ENCODE peak calls at places on chromosomes 11 and 22, in eight cellular contexts. One of them, this sample, is unnamed.

GRCh38 chr11:110991621-110992355 is 253.7 kb upstream of the POU2AF2 start:
- DNase-seq in adrenal gland: no peak
- DNase-seq in A549: no peak
- DNase-seq in NCI-H524 treated with DMSO at 0.1 percent for 48 hours: no peak
- DNase-seq in activated T-helper 2 cell treated with anti-CD3 and anti-CD28 coated beads, Interferon-gamma antibody, Interleukin-2, Interleukin-4, amounts not matched to agents 10 μg/mL and 5 μg/mL and 100 μg/mL, durations not matched to agents 14 hours and 24 hours and 36 hours: no peak
- DNase-seq in activated T-helper 1 cell treated with anti-CD3 and anti-CD28 coated beads, Interleukin-12 subunit alpha, Interleukin-12 subunit beta, Interleukin-2, Interleukin-4 antibody, amounts not matched to agents 30 ng/mL and 10 ng/mL and 1 ng/mL, durations not matched to agents 14 hours and 24 hours and 36 hours: no peak
- DNase-seq in mesenchymal stem cell: peak
- DNase-seq in effector CD4-positive, alpha-beta T cell: no peak
- DNase-seq in this sample: peak

GRCh38 chr22:50544078-50544745 is 1.5 kb upstream of the KLHDC7B start:
- DNase-seq in adrenal gland: peak
- DNase-seq in A549: peak
- DNase-seq in NCI-H524 treated with DMSO at 0.1 percent for 48 hours: no peak
- DNase-seq in activated T-helper 2 cell treated with anti-CD3 and anti-CD28 coated beads, Interferon-gamma antibody, Interleukin-2, Interleukin-4, amounts not matched to agents 10 μg/mL and 5 μg/mL and 100 μg/mL, durations not matched to agents 14 hours and 24 hours and 36 hours: peak
- DNase-seq in activated T-helper 1 cell treated with anti-CD3 and anti-CD28 coated beads, Interleukin-12 subunit alpha, Interleukin-12 subunit beta, Interleukin-2, Interleukin-4 antibody, amounts not matched to agents 30 ng/mL and 10 ng/mL and 1 ng/mL, durations not matched to agents 14 hours and 24 hours and 36 hours: peak
- DNase-seq in mesenchymal stem cell: peak
- DNase-seq in effector CD4-positive, alpha-beta T cell: peak
- DNase-seq in this sample: peak

GRCh38 chr22:29702025-29702930 is 17.5 kb upstream of the CABP7 start:
- DNase-seq in adrenal gland: no peak
- DNase-seq in A549: peak
- DNase-seq in NCI-H524 treated with DMSO at 0.1 percent for 48 hours: peak
- DNase-seq in activated T-helper 2 cell treated with anti-CD3 and anti-CD28 coated beads, Interferon-gamma antibody, Interleukin-2, Interleukin-4, amounts not matched to agents 10 μg/mL and 5 μg/mL and 100 μg/mL, durations not matched to agents 14 hours and 24 hours and 36 hours: no peak
- DNase-seq in activated T-helper 1 cell treated with anti-CD3 and anti-CD28 coated beads, Interleukin-12 subunit alpha, Interleukin-12 subunit beta, Interleukin-2, Interleukin-4 antibody, amounts not matched to agents 30 ng/mL and 10 ng/mL and 1 ng/mL, durations not matched to agents 14 hours and 24 hours and 36 hours: no peak
- DNase-seq in mesenchymal stem cell: no peak
- DNase-seq in effector CD4-positive, alpha-beta T cell: no peak
- DNase-seq in this sample: no peak

GRCh38 chr11:133808393-133809140 is 36.7 kb downstream of the SPATA19 start:
- DNase-seq in adrenal gland: no peak
- DNase-seq in A549: no peak
- DNase-seq in NCI-H524 treated with DMSO at 0.1 percent for 48 hours: no peak
- DNase-seq in activated T-helper 2 cell treated with anti-CD3 and anti-CD28 coated beads, Interferon-gamma antibody, Interleukin-2, Interleukin-4, amounts not matched to agents 10 μg/mL and 5 μg/mL and 100 μg/mL, durations not matched to agents 14 hours and 24 hours and 36 hours: no peak
- DNase-seq in activated T-helper 1 cell treated with anti-CD3 and anti-CD28 coated beads, Interleukin-12 subunit alpha, Interleukin-12 subunit beta, Interleukin-2, Interleukin-4 antibody, amounts not matched to agents 30 ng/mL and 10 ng/mL and 1 ng/mL, durations not matched to agents 14 hours and 24 hours and 36 hours: no peak
- DNase-seq in mesenchymal stem cell: no peak
- DNase-seq in effector CD4-positive, alpha-beta T cell: no peak
- DNase-seq in this sample: no peak

GRCh38 chr11:47143322-47143721 is 33.4 kb downstream of the ARFGAP2 start:
- DNase-seq in adrenal gland: no peak
- DNase-seq in A549: no peak
- DNase-seq in NCI-H524 treated with DMSO at 0.1 percent for 48 hours: no peak
- DNase-seq in activated T-helper 2 cell treated with anti-CD3 and anti-CD28 coated beads, Interferon-gamma antibody, Interleukin-2, Interleukin-4, amounts not matched to agents 10 μg/mL and 5 μg/mL and 100 μg/mL, durations not matched to agents 14 hours and 24 hours and 36 hours: no peak
- DNase-seq in activated T-helper 1 cell treated with anti-CD3 and anti-CD28 coated beads, Interleukin-12 subunit alpha, Interleukin-12 subunit beta, Interleukin-2, Interleukin-4 antibody, amounts not matched to agents 30 ng/mL and 10 ng/mL and 1 ng/mL, durations not matched to agents 14 hours and 24 hours and 36 hours: no peak
- DNase-seq in mesenchymal stem cell: peak
- DNase-seq in effector CD4-positive, alpha-beta T cell: no peak
- DNase-seq in this sample: no peak

GRCh38 chr11:31959711-31960110 is 131.2 kb upstream of the RCN1 start:
- DNase-seq in adrenal gland: no peak
- DNase-seq in A549: no peak
- DNase-seq in NCI-H524 treated with DMSO at 0.1 percent for 48 hours: no peak
- DNase-seq in activated T-helper 2 cell treated with anti-CD3 and anti-CD28 coated beads, Interferon-gamma antibody, Interleukin-2, Interleukin-4, amounts not matched to agents 10 μg/mL and 5 μg/mL and 100 μg/mL, durations not matched to agents 14 hours and 24 hours and 36 hours: no peak
- DNase-seq in activated T-helper 1 cell treated with anti-CD3 and anti-CD28 coated beads, Interleukin-12 subunit alpha, Interleukin-12 subunit beta, Interleukin-2, Interleukin-4 antibody, amounts not matched to agents 30 ng/mL and 10 ng/mL and 1 ng/mL, durations not matched to agents 14 hours and 24 hours and 36 hours: no peak
- DNase-seq in mesenchymal stem cell: no peak
- DNase-seq in effector CD4-positive, alpha-beta T cell: no peak
- DNase-seq in this sample: peak

GRCh38 chr11:77647906-77648305 is 10.3 kb upstream of the CLNS1A start:
- DNase-seq in adrenal gland: no peak
- DNase-seq in A549: no peak
- DNase-seq in NCI-H524 treated with DMSO at 0.1 percent for 48 hours: no peak
- DNase-seq in activated T-helper 2 cell treated with anti-CD3 and anti-CD28 coated beads, Interferon-gamma antibody, Interleukin-2, Interleukin-4, amounts not matched to agents 10 μg/mL and 5 μg/mL and 100 μg/mL, durations not matched to agents 14 hours and 24 hours and 36 hours: no peak
- DNase-seq in activated T-helper 1 cell treated with anti-CD3 and anti-CD28 coated beads, Interleukin-12 subunit alpha, Interleukin-12 subunit beta, Interleukin-2, Interleukin-4 antibody, amounts not matched to agents 30 ng/mL and 10 ng/mL and 1 ng/mL, durations not matched to agents 14 hours and 24 hours and 36 hours: no peak
- DNase-seq in mesenchymal stem cell: no peak
- DNase-seq in effector CD4-positive, alpha-beta T cell: no peak
- DNase-seq in this sample: no peak

GRCh38 chr11:71102251-71102995 is 150.0 kb downstream of the SHANK2 start:
- DNase-seq in adrenal gland: no peak
- DNase-seq in A549: no peak
- DNase-seq in NCI-H524 treated with DMSO at 0.1 percent for 48 hours: no peak
- DNase-seq in activated T-helper 2 cell treated with anti-CD3 and anti-CD28 coated beads, Interferon-gamma antibody, Interleukin-2, Interleukin-4, amounts not matched to agents 10 μg/mL and 5 μg/mL and 100 μg/mL, durations not matched to agents 14 hours and 24 hours and 36 hours: no peak
- DNase-seq in activated T-helper 1 cell treated with anti-CD3 and anti-CD28 coated beads, Interleukin-12 subunit alpha, Interleukin-12 subunit beta, Interleukin-2, Interleukin-4 antibody, amounts not matched to agents 30 ng/mL and 10 ng/mL and 1 ng/mL, durations not matched to agents 14 hours and 24 hours and 36 hours: no peak
- DNase-seq in mesenchymal stem cell: no peak
- DNase-seq in effector CD4-positive, alpha-beta T cell: no peak
- DNase-seq in this sample: no peak

GRCh38 chr11:93822359-93822758 is 28.1 kb downstream of the VSTM5 start:
- DNase-seq in adrenal gland: no peak
- DNase-seq in A549: no peak
- DNase-seq in NCI-H524 treated with DMSO at 0.1 percent for 48 hours: no peak
- DNase-seq in activated T-helper 2 cell treated with anti-CD3 and anti-CD28 coated beads, Interferon-gamma antibody, Interleukin-2, Interleukin-4, amounts not matched to agents 10 μg/mL and 5 μg/mL and 100 μg/mL, durations not matched to agents 14 hours and 24 hours and 36 hours: no peak
- DNase-seq in activated T-helper 1 cell treated with anti-CD3 and anti-CD28 coated beads, Interleukin-12 subunit alpha, Interleukin-12 subunit beta, Interleukin-2, Interleukin-4 antibody, amounts not matched to agents 30 ng/mL and 10 ng/mL and 1 ng/mL, durations not matched to agents 14 hours and 24 hours and 36 hours: no peak
- DNase-seq in mesenchymal stem cell: no peak
- DNase-seq in effector CD4-positive, alpha-beta T cell: no peak
- DNase-seq in this sample: peak

GRCh38 chr11:44607324-44607962 is 42.0 kb downstream of the CD82 start:
- DNase-seq in adrenal gland: no peak
- DNase-seq in A549: no peak
- DNase-seq in NCI-H524 treated with DMSO at 0.1 percent for 48 hours: no peak
- DNase-seq in activated T-helper 2 cell treated with anti-CD3 and anti-CD28 coated beads, Interferon-gamma antibody, Interleukin-2, Interleukin-4, amounts not matched to agents 10 μg/mL and 5 μg/mL and 100 μg/mL, durations not matched to agents 14 hours and 24 hours and 36 hours: no peak
- DNase-seq in activated T-helper 1 cell treated with anti-CD3 and anti-CD28 coated beads, Interleukin-12 subunit alpha, Interleukin-12 subunit beta, Interleukin-2, Interleukin-4 antibody, amounts not matched to agents 30 ng/mL and 10 ng/mL and 1 ng/mL, durations not matched to agents 14 hours and 24 hours and 36 hours: no peak
- DNase-seq in mesenchymal stem cell: peak
- DNase-seq in effector CD4-positive, alpha-beta T cell: no peak
- DNase-seq in this sample: peak

GRCh38 chr11:363948-364761 is 5.1 kb upstream of the B4GALNT4 start:
- DNase-seq in adrenal gland: no peak
- DNase-seq in A549: peak
- DNase-seq in NCI-H524 treated with DMSO at 0.1 percent for 48 hours: no peak
- DNase-seq in activated T-helper 2 cell treated with anti-CD3 and anti-CD28 coated beads, Interferon-gamma antibody, Interleukin-2, Interleukin-4, amounts not matched to agents 10 μg/mL and 5 μg/mL and 100 μg/mL, durations not matched to agents 14 hours and 24 hours and 36 hours: peak
- DNase-seq in activated T-helper 1 cell treated with anti-CD3 and anti-CD28 coated beads, Interleukin-12 subunit alpha, Interleukin-12 subunit beta, Interleukin-2, Interleukin-4 antibody, amounts not matched to agents 30 ng/mL and 10 ng/mL and 1 ng/mL, durations not matched to agents 14 hours and 24 hours and 36 hours: no peak
- DNase-seq in mesenchymal stem cell: no peak
- DNase-seq in effector CD4-positive, alpha-beta T cell: peak
- DNase-seq in this sample: peak

GRCh38 chr22:26474687-26475086 is 8.9 kb downstream of the HPS4 start:
- DNase-seq in adrenal gland: no peak
- DNase-seq in A549: no peak
- DNase-seq in NCI-H524 treated with DMSO at 0.1 percent for 48 hours: no peak
- DNase-seq in activated T-helper 2 cell treated with anti-CD3 and anti-CD28 coated beads, Interferon-gamma antibody, Interleukin-2, Interleukin-4, amounts not matched to agents 10 μg/mL and 5 μg/mL and 100 μg/mL, durations not matched to agents 14 hours and 24 hours and 36 hours: no peak
- DNase-seq in activated T-helper 1 cell treated with anti-CD3 and anti-CD28 coated beads, Interleukin-12 subunit alpha, Interleukin-12 subunit beta, Interleukin-2, Interleukin-4 antibody, amounts not matched to agents 30 ng/mL and 10 ng/mL and 1 ng/mL, durations not matched to agents 14 hours and 24 hours and 36 hours: no peak
- DNase-seq in mesenchymal stem cell: peak
- DNase-seq in effector CD4-positive, alpha-beta T cell: no peak
- DNase-seq in this sample: no peak

GRCh38 chr11:104771782-104772181 is 126.5 kb downstream of the CASP12 start:
- DNase-seq in adrenal gland: no peak
- DNase-seq in A549: no peak
- DNase-seq in NCI-H524 treated with DMSO at 0.1 percent for 48 hours: no peak
- DNase-seq in activated T-helper 2 cell treated with anti-CD3 and anti-CD28 coated beads, Interferon-gamma antibody, Interleukin-2, Interleukin-4, amounts not matched to agents 10 μg/mL and 5 μg/mL and 100 μg/mL, durations not matched to agents 14 hours and 24 hours and 36 hours: no peak
- DNase-seq in activated T-helper 1 cell treated with anti-CD3 and anti-CD28 coated beads, Interleukin-12 subunit alpha, Interleukin-12 subunit beta, Interleukin-2, Interleukin-4 antibody, amounts not matched to agents 30 ng/mL and 10 ng/mL and 1 ng/mL, durations not matched to agents 14 hours and 24 hours and 36 hours: no peak
- DNase-seq in mesenchymal stem cell: peak
- DNase-seq in effector CD4-positive, alpha-beta T cell: no peak
- DNase-seq in this sample: no peak

GRCh38 chr11:63763506-63764200 is 4.9 kb downstream of the ZFTA start:
- DNase-seq in adrenal gland: peak
- DNase-seq in A549: no peak
- DNase-seq in NCI-H524 treated with DMSO at 0.1 percent for 48 hours: no peak
- DNase-seq in activated T-helper 2 cell treated with anti-CD3 and anti-CD28 coated beads, Interferon-gamma antibody, Interleukin-2, Interleukin-4, amounts not matched to agents 10 μg/mL and 5 μg/mL and 100 μg/mL, durations not matched to agents 14 hours and 24 hours and 36 hours: no peak
- DNase-seq in activated T-helper 1 cell treated with anti-CD3 and anti-CD28 coated beads, Interleukin-12 subunit alpha, Interleukin-12 subunit beta, Interleukin-2, Interleukin-4 antibody, amounts not matched to agents 30 ng/mL and 10 ng/mL and 1 ng/mL, durations not matched to agents 14 hours and 24 hours and 36 hours: no peak
- DNase-seq in mesenchymal stem cell: no peak
- DNase-seq in effector CD4-positive, alpha-beta T cell: no peak
- DNase-seq in this sample: no peak

GRCh38 chr11:117068303-117068860 is 29.8 kb downstream of the SIK3 start:
- DNase-seq in adrenal gland: no peak
- DNase-seq in A549: no peak
- DNase-seq in NCI-H524 treated with DMSO at 0.1 percent for 48 hours: no peak
- DNase-seq in activated T-helper 2 cell treated with anti-CD3 and anti-CD28 coated beads, Interferon-gamma antibody, Interleukin-2, Interleukin-4, amounts not matched to agents 10 μg/mL and 5 μg/mL and 100 μg/mL, durations not matched to agents 14 hours and 24 hours and 36 hours: no peak
- DNase-seq in activated T-helper 1 cell treated with anti-CD3 and anti-CD28 coated beads, Interleukin-12 subunit alpha, Interleukin-12 subunit beta, Interleukin-2, Interleukin-4 antibody, amounts not matched to agents 30 ng/mL and 10 ng/mL and 1 ng/mL, durations not matched to agents 14 hours and 24 hours and 36 hours: no peak
- DNase-seq in mesenchymal stem cell: no peak
- DNase-seq in effector CD4-positive, alpha-beta T cell: no peak
- DNase-seq in this sample: no peak

GRCh38 chr11:132551011-132551410 is 981.3 kb downstream of the OPCML start:
- DNase-seq in adrenal gland: no peak
- DNase-seq in A549: no peak
- DNase-seq in NCI-H524 treated with DMSO at 0.1 percent for 48 hours: no peak
- DNase-seq in activated T-helper 2 cell treated with anti-CD3 and anti-CD28 coated beads, Interferon-gamma antibody, Interleukin-2, Interleukin-4, amounts not matched to agents 10 μg/mL and 5 μg/mL and 100 μg/mL, durations not matched to agents 14 hours and 24 hours and 36 hours: no peak
- DNase-seq in activated T-helper 1 cell treated with anti-CD3 and anti-CD28 coated beads, Interleukin-12 subunit alpha, Interleukin-12 subunit beta, Interleukin-2, Interleukin-4 antibody, amounts not matched to agents 30 ng/mL and 10 ng/mL and 1 ng/mL, durations not matched to agents 14 hours and 24 hours and 36 hours: no peak
- DNase-seq in mesenchymal stem cell: no peak
- DNase-seq in effector CD4-positive, alpha-beta T cell: no peak
- DNase-seq in this sample: no peak

GRCh38 chr11:90639687-90640086 is 416.8 kb upstream of the CHORDC1 start:
- DNase-seq in adrenal gland: no peak
- DNase-seq in A549: no peak
- DNase-seq in NCI-H524 treated with DMSO at 0.1 percent for 48 hours: no peak
- DNase-seq in activated T-helper 2 cell treated with anti-CD3 and anti-CD28 coated beads, Interferon-gamma antibody, Interleukin-2, Interleukin-4, amounts not matched to agents 10 μg/mL and 5 μg/mL and 100 μg/mL, durations not matched to agents 14 hours and 24 hours and 36 hours: no peak
- DNase-seq in activated T-helper 1 cell treated with anti-CD3 and anti-CD28 coated beads, Interleukin-12 subunit alpha, Interleukin-12 subunit beta, Interleukin-2, Interleukin-4 antibody, amounts not matched to agents 30 ng/mL and 10 ng/mL and 1 ng/mL, durations not matched to agents 14 hours and 24 hours and 36 hours: no peak
- DNase-seq in mesenchymal stem cell: no peak
- DNase-seq in effector CD4-positive, alpha-beta T cell: no peak
- DNase-seq in this sample: peak

GRCh38 chr22:40036591-40037225 is 42.0 kb downstream of the FAM83F start:
- DNase-seq in adrenal gland: peak
- DNase-seq in A549: peak
- DNase-seq in NCI-H524 treated with DMSO at 0.1 percent for 48 hours: no peak
- DNase-seq in activated T-helper 2 cell treated with anti-CD3 and anti-CD28 coated beads, Interferon-gamma antibody, Interleukin-2, Interleukin-4, amounts not matched to agents 10 μg/mL and 5 μg/mL and 100 μg/mL, durations not matched to agents 14 hours and 24 hours and 36 hours: peak
- DNase-seq in activated T-helper 1 cell treated with anti-CD3 and anti-CD28 coated beads, Interleukin-12 subunit alpha, Interleukin-12 subunit beta, Interleukin-2, Interleukin-4 antibody, amounts not matched to agents 30 ng/mL and 10 ng/mL and 1 ng/mL, durations not matched to agents 14 hours and 24 hours and 36 hours: peak
- DNase-seq in mesenchymal stem cell: peak
- DNase-seq in effector CD4-positive, alpha-beta T cell: peak
- DNase-seq in this sample: peak

GRCh38 chr22:48192071-48192470 is 1429.6 kb downstream of the TBC1D22A start:
- DNase-seq in adrenal gland: no peak
- DNase-seq in A549: no peak
- DNase-seq in NCI-H524 treated with DMSO at 0.1 percent for 48 hours: no peak
- DNase-seq in activated T-helper 2 cell treated with anti-CD3 and anti-CD28 coated beads, Interferon-gamma antibody, Interleukin-2, Interleukin-4, amounts not matched to agents 10 μg/mL and 5 μg/mL and 100 μg/mL, durations not matched to agents 14 hours and 24 hours and 36 hours: no peak
- DNase-seq in activated T-helper 1 cell treated with anti-CD3 and anti-CD28 coated beads, Interleukin-12 subunit alpha, Interleukin-12 subunit beta, Interleukin-2, Interleukin-4 antibody, amounts not matched to agents 30 ng/mL and 10 ng/mL and 1 ng/mL, durations not matched to agents 14 hours and 24 hours and 36 hours: no peak
- DNase-seq in mesenchymal stem cell: no peak
- DNase-seq in effector CD4-positive, alpha-beta T cell: no peak
- DNase-seq in this sample: no peak

GRCh38 chr22:19147193-19147780 is 2.8 kb downstream of the GSC2 start:
- DNase-seq in adrenal gland: no peak
- DNase-seq in A549: no peak
- DNase-seq in NCI-H524 treated with DMSO at 0.1 percent for 48 hours: peak
- DNase-seq in activated T-helper 2 cell treated with anti-CD3 and anti-CD28 coated beads, Interferon-gamma antibody, Interleukin-2, Interleukin-4, amounts not matched to agents 10 μg/mL and 5 μg/mL and 100 μg/mL, durations not matched to agents 14 hours and 24 hours and 36 hours: no peak
- DNase-seq in activated T-helper 1 cell treated with anti-CD3 and anti-CD28 coated beads, Interleukin-12 subunit alpha, Interleukin-12 subunit beta, Interleukin-2, Interleukin-4 antibody, amounts not matched to agents 30 ng/mL and 10 ng/mL and 1 ng/mL, durations not matched to agents 14 hours and 24 hours and 36 hours: no peak
- DNase-seq in mesenchymal stem cell: no peak
- DNase-seq in effector CD4-positive, alpha-beta T cell: no peak
- DNase-seq in this sample: no peak

GRCh38 chr11:87432006-87432405 is 394.3 kb downstream of the TMEM135 start:
- DNase-seq in adrenal gland: no peak
- DNase-seq in A549: no peak
- DNase-seq in NCI-H524 treated with DMSO at 0.1 percent for 48 hours: no peak
- DNase-seq in activated T-helper 2 cell treated with anti-CD3 and anti-CD28 coated beads, Interferon-gamma antibody, Interleukin-2, Interleukin-4, amounts not matched to agents 10 μg/mL and 5 μg/mL and 100 μg/mL, durations not matched to agents 14 hours and 24 hours and 36 hours: no peak
- DNase-seq in activated T-helper 1 cell treated with anti-CD3 and anti-CD28 coated beads, Interleukin-12 subunit alpha, Interleukin-12 subunit beta, Interleukin-2, Interleukin-4 antibody, amounts not matched to agents 30 ng/mL and 10 ng/mL and 1 ng/mL, durations not matched to agents 14 hours and 24 hours and 36 hours: no peak
- DNase-seq in mesenchymal stem cell: peak
- DNase-seq in effector CD4-positive, alpha-beta T cell: no peak
- DNase-seq in this sample: no peak